ENCODE peak calls at places on chromosomes 16 and 17, in nine cellular contexts. W is hepatocyte; F is stomach; U is breast epithelium; A is mammary epithelial cell; H is activated CD8-positive, alpha-beta T cell treated with anti-CD3 and anti-CD28 coated beads for 36 hours; Y is transverse colon; E is AG10803; L is foreskin keratinocyte. C is an unnamed sample.

GRCh38 chr17:57034807-57035754 is 50.0 kb upstream of the AKAP1 start:
- DNase-seq in W (no peak), F (peak; percentile 30), E (no peak), L (no peak), U (no peak), A (no peak), Y (peak; percentile 42), H (no peak), C (no peak)

GRCh38 chr16:51152691-51153261 is 1.7 kb upstream of the SALL1 start:
- DNase-seq in A (no peak), F (no peak), L (no peak), E (peak; percentile 69), Y (no peak), W (no peak), H (no peak), U (no peak), C (no peak)

GRCh38 chr17:9668532-9668931 is 23.2 kb downstream of the USP43 start:
- DNase-seq in L (peak; percentile 91), H (no peak), E (peak; percentile 69), W (no peak), F (no peak), A (peak; percentile 94), Y (no peak), U (no peak), C (peak; percentile 95)

GRCh38 chr17:83083368-83084201 is 4.2 kb downstream of the METRNL start:
- DNase-seq in W (peak; percentile 86), A (peak; percentile 80), E (peak; percentile 99), Y (no peak), U (no peak), F (no peak), H (peak; percentile 87), L (peak; percentile 78), C (peak; percentile 72)

GRCh38 chr16:73000020-73000906 is 47.7 kb downstream of the ZFHX3 start:
- DNase-seq in A (peak; percentile 75), Y (no peak), W (no peak), F (no peak), L (no peak), E (peak; percentile 39), U (no peak), H (no peak), C (peak; percentile 22)

GRCh38 chr17:148757-149156 is 11.4 kb downstream of the SCGB1C2 start:
- DNase-seq in L (no peak), U (peak; percentile 20), F (no peak), E (no peak), W (no peak), Y (no peak), A (no peak), H (no peak), C (no peak)

GRCh38 chr16:73095885-73096341 is 48.0 kb upstream of the ZFHX3 start:
- DNase-seq in Y (no peak), W (peak; percentile 38), H (no peak), U (no peak), F (no peak), E (no peak), A (no peak), L (no peak), C (no peak)

GRCh38 chr17:50221500-50222480 is 20.4 kb upstream of the COL1A1 start:
- DNase-seq in A (peak; percentile 91), U (no peak), L (peak; percentile 57), W (peak; percentile 55), F (no peak), E (peak; percentile 89), Y (no peak), H (peak; percentile 33), C (peak; percentile 91)

GRCh38 chr16:47018223-47018891 is 44.9 kb upstream of the DNAJA2 start:
- DNase-seq in U (peak; percentile 56), L (peak; percentile 38), A (peak; percentile 56), F (peak; percentile 72), E (no peak), Y (peak; percentile 66), H (peak; percentile 70), W (peak; percentile 67), C (peak; percentile 52)

GRCh38 chr17:38885728-38886642 is 16.1 kb downstream of the LASP1 start:
- DNase-seq in A (no peak), H (no peak), L (no peak), E (no peak), U (no peak), F (no peak), Y (no peak), W (peak; percentile 67), C (no peak)

GRCh38 chr17:39064374-39064773 is 87.1 kb downstream of the PLXDC1 start:
- DNase-seq in F (no peak), A (peak; percentile 49), Y (no peak), W (no peak), L (peak; percentile 30), E (peak; percentile 82), U (no peak), H (no peak), C (peak; percentile 35)

GRCh38 chr16:88700636-88701482 is 5.3 kb downstream of the RNF166 start:
- DNase-seq in W (peak; percentile 38), Y (peak; percentile 93), L (no peak), A (no peak), F (peak; percentile 85), U (peak; percentile 60), E (peak; percentile 59), H (peak; percentile 99), C (peak; percentile 40)

GRCh38 chr16:51149721-51150158 is 1.3 kb downstream of the SALL1 start:
- DNase-seq in U (no peak), Y (no peak), F (no peak), H (no peak), A (no peak), E (no peak), W (no peak), L (no peak), C (no peak)

GRCh38 chr16:74201561-74201960 is 95.1 kb upstream of the PSMD7 start:
- DNase-seq in F (no peak), W (no peak), U (no peak), Y (no peak), H (no peak), E (no peak), L (no peak), A (no peak), C (no peak)

GRCh38 chr16:87064731-87065720 is 252.2 kb downstream of the C16orf95 start:
- DNase-seq in H (no peak), F (no peak), L (no peak), U (no peak), Y (no peak), E (no peak), A (no peak), W (no peak), C (no peak)

GRCh38 chr17:61487668-61488595 is 35.7 kb downstream of the TBX4 start:
- DNase-seq in L (no peak), U (no peak), E (no peak), F (peak; percentile 16), H (no peak), Y (no peak), W (no peak), A (no peak), C (no peak)

GRCh38 chr16:85528528-85529387 is 84.4 kb upstream of the GSE1 start:
- DNase-seq in F (no peak), W (no peak), U (no peak), H (peak; percentile 50), L (no peak), Y (no peak), A (no peak), E (no peak), C (no peak)
- TF ChIP-seq CTCF in F (peak; percentile 46), W (peak; percentile 29), U (peak; percentile 32), H (peak; percentile 71), L (peak; percentile 45), Y (peak; percentile 52), A (peak; percentile 56), E (peak; percentile 44), C (peak; percentile 63)

GRCh38 chr17:31013844-31014243 is 43.0 kb downstream of the RNF135 start:
- DNase-seq in L (no peak), A (no peak), U (no peak), H (no peak), E (no peak), Y (no peak), W (no peak), F (no peak), C (no peak)

GRCh38 chr17:31019004-31019403 is 48.2 kb downstream of the RNF135 start:
- DNase-seq in F (no peak), L (no peak), W (no peak), A (no peak), U (no peak), Y (no peak), E (no peak), H (no peak), C (no peak)

GRCh38 chr17:31015639-31016038 is 44.8 kb downstream of the RNF135 start:
- DNase-seq in E (no peak), U (no peak), H (no peak), A (no peak), W (no peak), L (no peak), F (no peak), Y (no peak), C (no peak)
- TF ChIP-seq CTCF in E (no peak), U (no peak), H (no peak), A (no peak), W (no peak), L (peak; percentile 42), F (no peak), Y (no peak), C (no peak)

DNA sequence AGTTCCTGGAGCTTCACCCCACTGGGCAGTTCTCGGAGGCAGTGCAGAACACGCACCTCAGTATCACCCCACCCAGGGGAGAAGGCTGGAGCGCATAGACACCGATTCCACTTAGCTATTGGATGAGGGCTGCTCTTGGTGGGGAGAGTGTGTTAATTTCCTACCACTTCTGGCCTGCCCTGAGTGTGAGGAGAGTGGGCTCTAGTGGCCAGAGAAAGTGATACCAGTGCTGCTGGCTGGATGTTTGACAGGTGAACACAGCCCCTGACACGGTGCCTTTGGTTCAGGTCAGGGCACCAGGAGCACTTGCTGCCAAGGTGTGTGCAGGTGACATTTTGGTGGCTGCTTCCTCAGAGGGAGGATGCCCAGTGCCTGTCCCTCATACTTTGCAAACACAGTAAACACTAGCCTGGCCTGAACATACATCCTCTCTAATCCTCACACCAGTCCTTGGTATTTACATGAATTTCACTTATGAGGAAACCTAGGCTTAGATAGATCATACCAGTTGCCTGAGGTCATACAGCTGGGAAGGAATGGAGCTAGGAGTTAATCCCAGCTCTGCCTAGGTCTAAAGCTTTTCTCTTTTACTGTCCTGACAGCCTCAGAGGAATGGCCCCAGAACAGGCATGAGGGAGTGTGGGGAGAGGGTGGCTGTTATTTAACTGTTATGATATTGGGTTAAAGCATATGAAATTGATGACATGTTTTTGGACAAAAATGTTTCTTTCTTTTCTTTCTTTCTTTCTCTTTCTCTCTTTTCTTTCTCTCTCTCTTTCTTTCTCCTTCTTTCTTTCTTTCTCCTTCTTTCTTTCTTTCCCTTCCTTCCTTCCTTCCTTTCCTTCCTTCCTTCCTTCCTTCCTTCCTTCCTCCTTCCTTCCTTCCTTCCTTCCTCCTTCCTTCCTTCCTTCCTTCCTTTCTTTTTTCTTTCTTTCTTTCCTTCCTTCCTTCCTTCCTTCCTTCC is 21.0 kb upstream of the ITGAX start:
- DNase-seq in U (no peak), E (peak; percentile 6), W (peak; percentile 45), F (no peak), H (peak; percentile 49), A (peak; percentile 17), L (peak; percentile 54), Y (no peak), C (peak; percentile 37)
- TF ChIP-seq CTCF in U (peak; percentile 33), E (peak; percentile 16), W (peak; percentile 32), F (no peak), H (peak; percentile 27), A (peak; percentile 63), L (peak; percentile 62), Y (peak; percentile 44), C (peak; percentile 60)

DNA sequence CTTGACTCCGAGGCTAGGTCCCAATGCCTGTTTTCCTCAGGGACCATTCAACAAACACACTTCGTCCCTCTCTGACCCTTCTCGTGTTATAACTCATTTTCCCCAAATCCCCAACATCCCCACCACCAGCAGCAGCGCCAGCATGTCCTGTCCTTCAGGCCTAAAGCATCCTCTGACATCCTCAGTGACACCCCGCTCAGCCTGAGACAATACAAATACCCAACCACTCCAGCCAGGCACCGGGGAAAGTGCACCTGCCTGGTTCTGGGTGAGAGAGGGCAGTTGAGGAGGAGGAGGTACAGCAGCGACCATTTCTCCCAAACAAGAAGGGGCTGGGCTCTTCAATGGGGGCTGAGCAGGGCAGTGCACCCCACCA is 4.7 kb downstream of the MNT start:
- DNase-seq in H (no peak), E (no peak), U (no peak), L (no peak), Y (no peak), W (no peak), A (no peak), F (no peak), C (no peak)
- TF ChIP-seq CTCF in H (no peak), E (no peak), U (no peak), L (no peak), Y (no peak), W (no peak), A (no peak), F (no peak), C (no peak)

C was measured in bronchial epithelial cell.